ENCODE peak calls at places on chromosomes 12 and 14, in nine cellular contexts. R is GM03348; J is dermis blood vessel endothelial cell; T is A172; P is non-pigmented ciliary epithelial cell; Y is activated naive CD4-positive, alpha-beta T cell; D is sigmoid colon; Z is activated T-cell treated with anti-CD3 and anti-CD28 coated beads, Interleukin-2, amount 50 U/mL, for 24 hours; G is fibroblast of the aortic adventitia. E is an unnamed sample.
A peak's percentile ranks its signal among the peaks of the same experiment; 100 is the strongest.

GRCh38 chr12:49533331-49533730 is 5.5 kb upstream of the KCNH3 start:
- DNase-seq in T (no peak), D (peak; percentile 24), Z (no peak), R (no peak), J (no peak), G (no peak), Y (no peak), P (no peak), E (peak; percentile 27)

GRCh38 chr14:57486767-57487379 is 6.8 kb downstream of the CCDC198 start:
- DNase-seq in Y (no peak), D (no peak), P (peak; percentile 20), T (peak; percentile 8), J (peak; percentile 60), G (peak; percentile 57), Z (no peak), R (peak; percentile 57), E (no peak)

GRCh38 chr12:4809449-4810218 is 89.4 kb downstream of the GALNT8 start:
- DNase-seq in D (no peak), R (peak; percentile 16), J (no peak), Z (no peak), P (no peak), T (no peak), G (no peak), Y (no peak), E (no peak)

GRCh38 chr12:101957251-101957650 is 79.9 kb downstream of the DRAM1 start:
- DNase-seq in R (peak; percentile 46), D (no peak), Y (no peak), G (peak; percentile 73), T (no peak), J (no peak), Z (no peak), P (no peak), E (no peak)

GRCh38 chr12:104188534-104188933 is 27.0 kb upstream of the TXNRD1 start:
- DNase-seq in P (no peak), G (no peak), R (no peak), Y (no peak), T (no peak), J (no peak), Z (no peak), D (no peak), E (no peak)

GRCh38 chr14:67413806-67414769 is 2.1 kb upstream of the PLEK2 start:
- DNase-seq in J (peak; percentile 83), R (peak; percentile 74), Y (no peak), D (peak; percentile 41), T (peak; percentile 91), G (peak; percentile 47), P (peak; percentile 60), Z (peak; percentile 47), E (no peak)

GRCh38 chr12:105409286-105409685 is 78.8 kb downstream of the C12orf75 start:
- DNase-seq in R (no peak), D (no peak), P (no peak), G (no peak), T (no peak), Z (no peak), Y (no peak), J (no peak), E (no peak)

GRCh38 chr12:109389146-109389545 is 41.4 kb downstream of the MYO1H start:
- DNase-seq in Z (no peak), D (no peak), Y (no peak), P (no peak), J (no peak), T (peak; percentile 14), G (no peak), R (no peak), E (no peak)

GRCh38 chr12:14962180-14962579 is 779 bp upstream of the ARHGDIB start:
- DNase-seq in T (no peak), D (no peak), J (no peak), G (no peak), R (no peak), Y (no peak), Z (no peak), P (no peak), E (no peak)

GRCh38 chr12:65675141-65675621 is 149.1 kb upstream of the HMGA2 start:
- DNase-seq in R (no peak), D (no peak), P (no peak), Z (no peak), Y (no peak), J (no peak), G (no peak), T (no peak), E (no peak)

GRCh38 chr12:7269273-7269672 is 34.6 kb upstream of the ACSM4 start:
- DNase-seq in P (peak; percentile 5), D (no peak), G (no peak), Z (no peak), Y (no peak), J (no peak), T (no peak), R (no peak), E (no peak)

GRCh38 chr14:54675236-54676125 is 108.6 kb downstream of the SAMD4A start:
- DNase-seq in T (no peak), G (no peak), J (no peak), R (no peak), Y (no peak), P (no peak), D (no peak), Z (no peak), E (no peak)

GRCh38 chr14:55587847-55588246 is 7.8 kb downstream of the KTN1 start:
- DNase-seq in P (no peak), G (no peak), D (no peak), Z (no peak), T (no peak), R (no peak), Y (no peak), J (no peak), E (no peak)

GRCh38 chr12:123105427-123105826 is 45.5 kb downstream of the PITPNM2 start:
- DNase-seq in R (no peak), P (no peak), G (no peak), Y (no peak), D (no peak), J (peak; percentile 89), T (no peak), Z (no peak), E (no peak)

GRCh38 chr14:104665663-104666522 is 23.5 kb upstream of the INF2 start:
- DNase-seq in J (peak; percentile 50), T (peak; percentile 53), R (no peak), Y (no peak), G (no peak), Z (peak; percentile 64), D (peak; percentile 61), P (no peak), E (peak; percentile 88)

GRCh38 chr12:120067901-120068300 is 48.7 kb downstream of the RAB35 start:
- DNase-seq in Z (no peak), J (no peak), R (no peak), G (no peak), T (no peak), Y (no peak), D (no peak), P (no peak), E (no peak)

GRCh38 chr12:93802698-93803097 is 125.5 kb downstream of the CRADD start:
- DNase-seq in Z (no peak), R (peak; percentile 30), D (no peak), T (no peak), Y (no peak), P (no peak), G (peak; percentile 59), J (peak; percentile 47), E (no peak)

GRCh38 chr12:121893901-121894540 is 5.4 kb downstream of the PSMD9 start:
- DNase-seq in G (peak; percentile 77), Y (no peak), R (peak; percentile 79), T (peak; percentile 69), Z (no peak), D (no peak), P (no peak), J (peak; percentile 75), E (no peak)

GRCh38 chr12:82996168-82996812 is 309.6 kb downstream of the TMTC2 start:
- DNase-seq in D (no peak), G (no peak), Y (no peak), Z (no peak), T (no peak), J (no peak), P (no peak), R (no peak), E (no peak)

GRCh38 chr12:53324113-53324778 is 2.8 kb upstream of the AAAS start:
- DNase-seq in Z (peak; percentile 79), D (no peak), R (no peak), Y (no peak), P (no peak), J (peak; percentile 24), G (no peak), T (no peak), E (no peak)

GRCh38 chr14:74655597-74656389 is 43.8 kb upstream of the LTBP2 start:
- DNase-seq in R (peak; percentile 68), Z (no peak), T (no peak), P (peak; percentile 47), Y (no peak), G (peak; percentile 75), D (no peak), J (no peak), E (no peak)

GRCh38 chr12:12480074-12480473 is 82.6 kb downstream of the DUSP16 start:
- DNase-seq in P (no peak), J (no peak), R (no peak), T (no peak), Y (no peak), Z (no peak), D (no peak), G (no peak), E (no peak)

GRCh38 chr12:101696477-101697196 is 803 bp upstream of the CHPT1 start:
- DNase-seq in R (peak; percentile 19), Y (no peak), T (no peak), D (peak; percentile 81), G (peak; percentile 40), P (no peak), Z (peak; percentile 41), J (peak; percentile 5), E (peak; percentile 63)

GRCh38 chr14:24064856-24065255 is 6.5 kb upstream of the CPNE6 start:
- DNase-seq in J (no peak), R (no peak), T (no peak), Z (no peak), P (no peak), Y (no peak), G (no peak), D (no peak), E (no peak)